ENCODE peak calls at places on chromosome 15, in six cellular contexts. One of them, this sample, is unnamed.

GRCh38 chr15:97168704-97169475 is 791.6 kb upstream of the ARRDC4 start:
- DNase-seq in WERI-Rb-1: no peak
- DNase-seq in B cell: no peak
- DNase-seq in GM13977: no peak
- DNase-seq in NB4: no peak
- DNase-seq in progenitor cell of endocrine pancreas: no peak
- DNase-seq in this sample: no peak

GRCh38 chr15:33022629-33023028 is 171.9 kb downstream of the FMN1 start:
- DNase-seq in WERI-Rb-1: no peak
- DNase-seq in B cell: no peak
- DNase-seq in GM13977: no peak
- DNase-seq in progenitor cell of endocrine pancreas: no peak
- DNase-seq in NB4: no peak
- DNase-seq in this sample: no peak

GRCh38 chr15:57334257-57334656 is 42.0 kb upstream of the CGNL1 start:
- DNase-seq in progenitor cell of endocrine pancreas: no peak
- DNase-seq in NB4: peak
- DNase-seq in B cell: no peak
- DNase-seq in WERI-Rb-1: no peak
- DNase-seq in GM13977: no peak
- DNase-seq in this sample: no peak

GRCh38 chr15:87731630-87732029 is 524.9 kb downstream of the NTRK3 start:
- DNase-seq in NB4: no peak
- DNase-seq in GM13977: no peak
- DNase-seq in WERI-Rb-1: no peak
- DNase-seq in progenitor cell of endocrine pancreas: no peak
- DNase-seq in B cell: no peak
- DNase-seq in this sample: no peak

GRCh38 chr15:43492266-43492665 is 690 bp downstream of the TP53BP1 start:
- DNase-seq in GM13977: no peak
- DNase-seq in progenitor cell of endocrine pancreas: no peak
- DNase-seq in NB4: no peak
- DNase-seq in B cell: no peak
- DNase-seq in WERI-Rb-1: no peak
- DNase-seq in this sample: no peak

GRCh38 chr15:65619636-65620290 is 2.0 kb upstream of the SLC24A1 start:
- DNase-seq in NB4: no peak
- DNase-seq in WERI-Rb-1: no peak
- DNase-seq in GM13977: no peak
- DNase-seq in B cell: no peak
- DNase-seq in progenitor cell of endocrine pancreas: no peak
- DNase-seq in this sample: no peak

GRCh38 chr15:58595516-58596238 is 153.8 kb downstream of the ADAM10 start:
- DNase-seq in B cell: no peak
- DNase-seq in NB4: peak
- DNase-seq in GM13977: no peak
- DNase-seq in WERI-Rb-1: no peak
- DNase-seq in progenitor cell of endocrine pancreas: no peak
- DNase-seq in this sample: no peak

GRCh38 chr15:90482124-90483011 is 47.4 kb upstream of the CRTC3 start:
- DNase-seq in NB4: peak
- DNase-seq in progenitor cell of endocrine pancreas: peak
- DNase-seq in GM13977: peak
- DNase-seq in B cell: no peak
- DNase-seq in WERI-Rb-1: peak
- DNase-seq in this sample: peak

GRCh38 chr15:81302605-81303204 is 21.2 kb downstream of the STARD5 start:
- DNase-seq in NB4: no peak
- DNase-seq in GM13977: no peak
- DNase-seq in WERI-Rb-1: no peak
- DNase-seq in B cell: no peak
- DNase-seq in progenitor cell of endocrine pancreas: no peak
- DNase-seq in this sample: no peak

GRCh38 chr15:71951134-71951533 is 140.8 kb downstream of the NR2E3 start:
- DNase-seq in B cell: no peak
- DNase-seq in NB4: no peak
- DNase-seq in WERI-Rb-1: no peak
- DNase-seq in GM13977: no peak
- DNase-seq in progenitor cell of endocrine pancreas: no peak
- DNase-seq in this sample: no peak

GRCh38 chr15:70956196-70956595 is 63.6 kb downstream of the LRRC49 start:
- DNase-seq in NB4: no peak
- DNase-seq in GM13977: no peak
- DNase-seq in progenitor cell of endocrine pancreas: no peak
- DNase-seq in WERI-Rb-1: no peak
- DNase-seq in B cell: no peak
- DNase-seq in this sample: no peak

GRCh38 chr15:89401636-89402252 is 67.1 kb upstream of the POLG start:
- DNase-seq in progenitor cell of endocrine pancreas: no peak
- DNase-seq in GM13977: no peak
- DNase-seq in WERI-Rb-1: no peak
- DNase-seq in NB4: peak
- DNase-seq in B cell: no peak
- DNase-seq in this sample: no peak

GRCh38 chr15:101396484-101397261 is 92.8 kb downstream of the PCSK6 start:
- DNase-seq in WERI-Rb-1: no peak
- DNase-seq in B cell: no peak
- DNase-seq in NB4: peak
- DNase-seq in GM13977: no peak
- DNase-seq in progenitor cell of endocrine pancreas: no peak
- DNase-seq in this sample: peak

GRCh38 chr15:64070965-64071851 is 22.4 kb downstream of the CIAO2A start:
- DNase-seq in progenitor cell of endocrine pancreas: no peak
- DNase-seq in GM13977: no peak
- DNase-seq in NB4: no peak
- DNase-seq in WERI-Rb-1: no peak
- DNase-seq in B cell: no peak
- DNase-seq in this sample: no peak

GRCh38 chr15:92385096-92385495 is 8.6 kb upstream of the ST8SIA2 start:
- DNase-seq in NB4: no peak
- DNase-seq in GM13977: no peak
- DNase-seq in B cell: no peak
- DNase-seq in progenitor cell of endocrine pancreas: no peak
- DNase-seq in WERI-Rb-1: no peak
- DNase-seq in this sample: no peak

GRCh38 chr15:29132786-29133185 is 136.8 kb downstream of the NSMCE3 start:
- DNase-seq in progenitor cell of endocrine pancreas: no peak
- DNase-seq in WERI-Rb-1: no peak
- DNase-seq in B cell: no peak
- DNase-seq in GM13977: no peak
- DNase-seq in NB4: no peak
- DNase-seq in this sample: no peak

GRCh38 chr15:25242957-25243799 is 195.6 kb downstream of the UBE3A start:
- DNase-seq in GM13977: no peak
- DNase-seq in progenitor cell of endocrine pancreas: no peak
- DNase-seq in WERI-Rb-1: no peak
- DNase-seq in NB4: no peak
- DNase-seq in B cell: no peak
- DNase-seq in this sample: peak

GRCh38 chr15:91261345-91261744 is 161.3 kb downstream of the SV2B start:
- DNase-seq in B cell: no peak
- DNase-seq in NB4: no peak
- DNase-seq in GM13977: no peak
- DNase-seq in WERI-Rb-1: no peak
- DNase-seq in progenitor cell of endocrine pancreas: no peak
- DNase-seq in this sample: no peak

GRCh38 chr15:99324082-99324620 is 72.9 kb downstream of the LRRC28 start:
- DNase-seq in WERI-Rb-1: no peak
- DNase-seq in progenitor cell of endocrine pancreas: no peak
- DNase-seq in NB4: peak
- DNase-seq in B cell: no peak
- DNase-seq in GM13977: no peak
- DNase-seq in this sample: no peak

GRCh38 chr15:63487076-63487757 is 17.2 kb upstream of the USP3 start:
- DNase-seq in B cell: peak
- DNase-seq in progenitor cell of endocrine pancreas: peak
- DNase-seq in NB4: peak
- DNase-seq in WERI-Rb-1: peak
- DNase-seq in GM13977: peak
- DNase-seq in this sample: peak

GRCh38 chr15:69290346-69291164 is 8.2 kb upstream of the PAQR5 start:
- DNase-seq in NB4: no peak
- DNase-seq in GM13977: no peak
- DNase-seq in WERI-Rb-1: no peak
- DNase-seq in progenitor cell of endocrine pancreas: no peak
- DNase-seq in B cell: no peak
- DNase-seq in this sample: no peak
- TF ChIP-seq CTCF in NB4: no peak
- TF ChIP-seq CTCF in GM13977: no peak
- TF ChIP-seq CTCF in WERI-Rb-1: no peak
- TF ChIP-seq CTCF in progenitor cell of endocrine pancreas: no peak
- TF ChIP-seq CTCF in B cell: no peak
- TF ChIP-seq CTCF in this sample: no peak

DNA sequence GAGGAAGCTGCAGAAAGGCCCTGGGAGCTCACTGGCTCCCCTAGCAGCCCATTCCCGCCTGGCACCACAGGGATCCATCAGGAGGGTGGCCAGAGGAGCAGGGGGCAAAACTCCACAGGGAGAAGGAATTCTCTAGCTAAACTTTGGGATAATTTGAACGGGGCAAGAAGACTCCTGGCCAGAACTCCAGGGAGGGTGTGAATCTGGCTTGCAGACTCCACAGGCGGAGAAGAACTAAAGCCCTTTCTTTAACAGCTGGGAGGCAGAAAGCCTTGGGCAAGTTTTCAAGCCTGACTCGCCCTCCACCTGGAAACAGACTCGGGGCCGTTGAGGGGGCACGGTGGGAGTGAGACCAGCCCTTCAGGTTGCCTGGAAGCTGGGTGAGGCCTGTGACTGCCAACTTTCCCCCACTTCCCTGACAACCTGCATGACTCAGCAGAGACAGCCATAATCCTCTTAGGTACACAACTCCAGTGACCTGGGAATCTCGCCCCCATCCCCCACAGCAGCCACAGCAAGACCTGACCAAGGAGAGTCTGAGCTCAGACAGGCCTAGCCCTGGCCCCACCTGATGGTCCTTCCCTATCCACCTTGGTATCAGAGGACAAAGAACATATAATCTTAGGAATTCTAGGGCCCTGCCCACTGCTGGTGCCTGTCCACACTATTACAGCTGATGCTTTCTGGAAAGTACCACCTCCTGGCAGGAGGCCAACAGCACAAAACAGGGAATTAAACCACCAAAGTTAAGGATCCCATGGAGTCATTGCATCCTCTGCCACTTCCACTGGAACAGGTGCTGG is 28.7 kb downstream of the SLC27A2 start:
- DNase-seq in NB4: no peak
- DNase-seq in B cell: no peak
- DNase-seq in GM13977: no peak
- DNase-seq in progenitor cell of endocrine pancreas: no peak
- DNase-seq in WERI-Rb-1: peak
- DNase-seq in this sample: no peak
- TF ChIP-seq CTCF in NB4: no peak
- TF ChIP-seq CTCF in B cell: no peak
- TF ChIP-seq CTCF in GM13977: no peak
- TF ChIP-seq CTCF in progenitor cell of endocrine pancreas: no peak
- TF ChIP-seq CTCF in WERI-Rb-1: peak
- TF ChIP-seq CTCF in this sample: no peak

DNA sequence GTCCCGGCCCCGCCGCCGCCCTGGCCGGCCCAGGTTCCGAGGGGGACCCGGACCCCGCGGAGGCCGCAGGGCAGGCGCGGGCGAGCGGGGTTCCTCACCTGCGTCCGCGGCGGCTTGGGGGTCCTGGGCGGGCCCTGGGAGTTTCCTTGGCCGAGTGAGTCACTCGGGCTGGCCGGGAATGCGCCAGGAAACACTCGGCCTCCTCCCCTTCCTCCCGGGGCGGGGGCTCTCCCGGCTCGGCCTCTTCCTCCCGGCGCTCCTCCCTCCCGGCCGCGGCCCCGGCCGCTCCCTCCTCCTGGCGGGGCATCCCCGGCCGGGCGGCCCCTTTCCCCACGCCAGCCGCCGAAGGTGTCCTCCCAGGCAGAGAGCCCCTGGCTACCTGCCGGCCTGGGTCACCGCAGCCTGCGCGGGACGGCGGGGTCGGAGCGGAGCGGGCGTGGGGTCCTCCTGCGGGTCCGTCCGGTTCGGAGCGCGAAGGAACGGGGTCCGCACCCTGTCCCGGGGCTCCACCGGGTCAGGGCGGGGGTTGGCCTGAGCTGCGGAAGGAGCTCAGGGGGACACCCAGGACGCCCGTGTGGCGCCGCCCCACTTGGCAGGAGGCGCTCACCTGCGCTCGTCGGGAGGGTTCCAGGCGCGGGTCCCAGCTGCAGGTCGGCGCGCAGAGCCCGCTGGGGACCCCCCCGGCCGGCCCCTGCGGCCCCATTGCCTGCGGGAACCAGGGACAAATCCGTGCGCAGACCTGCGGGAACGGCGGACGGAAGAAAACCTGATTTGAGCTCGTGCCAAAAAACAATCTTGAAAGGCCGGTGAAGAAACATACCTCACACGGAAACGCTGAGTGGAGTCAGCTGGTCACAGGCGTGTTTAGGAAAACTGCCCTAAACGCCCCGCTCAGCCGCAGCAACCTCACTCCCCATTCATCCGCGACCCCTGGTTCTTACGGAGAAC is at the start of gene CYFIP1:
- DNase-seq in NB4: peak
- DNase-seq in GM13977: peak
- DNase-seq in B cell: peak
- DNase-seq in progenitor cell of endocrine pancreas: peak
- DNase-seq in WERI-Rb-1: peak
- DNase-seq in this sample: no peak
- TF ChIP-seq CTCF in NB4: no peak
- TF ChIP-seq CTCF in GM13977: no peak
- TF ChIP-seq CTCF in B cell: no peak
- TF ChIP-seq CTCF in progenitor cell of endocrine pancreas: no peak
- TF ChIP-seq CTCF in WERI-Rb-1: no peak
- TF ChIP-seq CTCF in this sample: no peak

GRCh38 chr15:51621917-51622268 is 678 bp downstream of the DMXL2 start:
- DNase-seq in NB4: peak
- DNase-seq in WERI-Rb-1: peak
- DNase-seq in GM13977: peak
- DNase-seq in progenitor cell of endocrine pancreas: peak
- DNase-seq in B cell: peak
- DNase-seq in this sample: peak
- TF ChIP-seq CTCF in NB4: peak
- TF ChIP-seq CTCF in WERI-Rb-1: peak
- TF ChIP-seq CTCF in GM13977: no peak
- TF ChIP-seq CTCF in progenitor cell of endocrine pancreas: no peak
- TF ChIP-seq CTCF in B cell: no peak
- TF ChIP-seq CTCF in this sample: no peak

GRCh38 chr15:40441736-40442531 is 1.2 kb downstream of the BAHD1 start:
- DNase-seq in WERI-Rb-1: peak
- DNase-seq in NB4: peak
- DNase-seq in progenitor cell of endocrine pancreas: peak
- DNase-seq in GM13977: peak
- DNase-seq in B cell: peak
- DNase-seq in this sample: peak
- TF ChIP-seq CTCF in WERI-Rb-1: peak
- TF ChIP-seq CTCF in NB4: no peak
- TF ChIP-seq CTCF in progenitor cell of endocrine pancreas: peak
- TF ChIP-seq CTCF in GM13977: peak
- TF ChIP-seq CTCF in B cell: peak
- TF ChIP-seq CTCF in this sample: no peak

DNA sequence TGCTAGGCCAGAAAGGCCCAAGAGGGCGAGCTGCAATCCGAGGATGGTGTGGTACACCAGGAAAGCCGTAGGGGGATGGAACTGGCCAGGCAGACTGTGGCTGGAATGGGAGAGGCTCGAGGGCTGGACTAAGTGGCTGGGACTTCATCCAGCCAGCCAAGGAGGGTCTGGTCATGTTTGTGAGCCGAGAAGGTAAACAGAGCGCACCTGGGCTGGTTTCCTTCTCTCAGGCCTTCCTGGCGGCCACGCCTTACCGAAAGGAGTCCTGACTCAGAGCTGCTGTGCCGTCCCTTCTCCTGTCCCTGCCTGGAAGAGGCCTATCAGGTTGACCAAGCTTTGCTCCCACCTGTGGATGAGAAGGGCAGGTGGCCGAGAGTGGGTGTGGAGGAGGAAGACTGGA is 71.5 kb upstream of the GATM start:
- DNase-seq in NB4: no peak
- DNase-seq in progenitor cell of endocrine pancreas: no peak
- DNase-seq in WERI-Rb-1: no peak
- DNase-seq in B cell: no peak
- DNase-seq in GM13977: no peak
- DNase-seq in this sample: no peak
- TF ChIP-seq CTCF in NB4: no peak
- TF ChIP-seq CTCF in progenitor cell of endocrine pancreas: no peak
- TF ChIP-seq CTCF in WERI-Rb-1: no peak
- TF ChIP-seq CTCF in B cell: no peak
- TF ChIP-seq CTCF in GM13977: no peak
- TF ChIP-seq CTCF in this sample: no peak